ENCODE peak calls at places on chromosomes 2 and 18, in seven cellular contexts. Q, M, C, L, H, Z and U are unnamed samples.

GRCh38 chr2:150167711-150168110 is 319.8 kb downstream of the RND3 start:
- DNase-seq in Q (peak), M (peak), C (no peak), L (no peak), H (no peak), Z (no peak), U (no peak)

GRCh38 chr2:178891265-178891958 is 84.2 kb upstream of the TTN start:
- DNase-seq in Q (peak), M (peak), C (peak), L (peak), H (peak), Z (peak), U (peak)

GRCh38 chr2:73104933-73105332 is 7.8 kb downstream of the RAB11FIP5 start:
- DNase-seq in Q (no peak), M (no peak), C (no peak), L (no peak), H (no peak), Z (no peak), U (no peak)

GRCh38 chr2:214987261-214987660 is 151.2 kb downstream of the ABCA12 start:
- DNase-seq in Q (no peak), M (no peak), C (no peak), L (no peak), H (no peak), Z (no peak), U (no peak)

GRCh38 chr2:9230881-9231280 is 24.3 kb downstream of the ASAP2 start:
- DNase-seq in Q (peak), M (peak), C (no peak), L (no peak), H (no peak), Z (no peak), U (no peak)

GRCh38 chr2:147198651-147199171 is 646.1 kb upstream of the ACVR2A start:
- DNase-seq in Q (no peak), M (no peak), C (no peak), L (no peak), H (no peak), Z (peak), U (no peak)

GRCh38 chr2:218465987-218466633 is 47.2 kb downstream of the VIL1 start:
- DNase-seq in Q (peak), M (peak), C (no peak), L (no peak), H (no peak), Z (no peak), U (no peak)

GRCh38 chr2:41722668-41723369 is 325.0 kb upstream of the PKDCC start:
- DNase-seq in Q (peak), M (peak), C (no peak), L (no peak), H (no peak), Z (no peak), U (no peak)

GRCh38 chr2:114089636-114090325 is 199.9 kb downstream of the ACTR3 start:
- DNase-seq in Q (peak), M (no peak), C (no peak), L (no peak), H (no peak), Z (no peak), U (no peak)

GRCh38 chr18:43046324-43046723 is 69.2 kb downstream of the RIT2 start:
- DNase-seq in Q (no peak), M (no peak), C (no peak), L (no peak), H (no peak), Z (peak), U (no peak)

GRCh38 chr2:233929352-233929843 is 12.2 kb downstream of the TRPM8 start:
- DNase-seq in Q (peak), M (no peak), C (no peak), L (no peak), H (no peak), Z (no peak), U (no peak)

GRCh38 chr18:11149441-11150270 is at the start of gene PIEZO2:
- DNase-seq in Q (peak), M (no peak), C (no peak), L (no peak), H (no peak), Z (peak), U (peak)

GRCh38 chr2:201122276-201122675 is 6.3 kb downstream of the CFLAR start:
- DNase-seq in Q (no peak), M (no peak), C (no peak), L (no peak), H (no peak), Z (peak), U (no peak)

GRCh38 chr18:75265255-75265654 is 54.7 kb downstream of the TSHZ1 start:
- DNase-seq in Q (no peak), M (no peak), C (no peak), L (no peak), H (no peak), Z (no peak), U (no peak)

GRCh38 chr2:150732064-150732463 is 244.6 kb upstream of the RND3 start:
- DNase-seq in Q (peak), M (peak), C (peak), L (no peak), H (no peak), Z (no peak), U (no peak)

GRCh38 chr2:224836263-224836662 is 120.1 kb upstream of the CCDC195 start:
- DNase-seq in Q (no peak), M (no peak), C (no peak), L (no peak), H (no peak), Z (no peak), U (no peak)

GRCh38 chr2:36697424-36698066 is 1.0 kb downstream of the VIT start:
- DNase-seq in Q (peak), M (no peak), C (no peak), L (no peak), H (no peak), Z (no peak), U (no peak)